ENCODE peak calls at places on chromosomes 13 and 19, in four cellular contexts. B, J, T and O are unnamed samples.

GRCh38 chr19:54369082-54369691 is 4.5 kb upstream of the LAIR1 start:
- DNase-seq in J (no peak), B (no peak), T (no peak), O (no peak)

GRCh38 chr19:11814707-11815050 is 606 bp downstream of the ZNF440 start:
- DNase-seq in B (peak; percentile 14), J (no peak), T (peak; percentile 13), O (no peak)

GRCh38 chr13:94800423-94800822 is 88.1 kb upstream of the SOX21 start:
- DNase-seq in T (no peak), J (no peak), B (no peak), O (no peak)

GRCh38 chr13:100528820-100529219 is 59.8 kb downstream of the GGACT start:
- DNase-seq in T (no peak), B (no peak), J (no peak), O (no peak)

GRCh38 chr19:54995561-54995960 is 29.4 kb downstream of the NLRP2 start:
- DNase-seq in J (no peak), B (no peak), T (no peak), O (no peak)

GRCh38 chr13:114043421-114044053 is 69.7 kb upstream of the C13orf46 start:
- DNase-seq in B (peak; percentile 32), T (peak; percentile 81), J (peak; percentile 45), O (no peak)

GRCh38 chr13:50408068-50408467 is 392.8 kb downstream of the KCNRG start:
- DNase-seq in T (no peak), B (no peak), J (no peak), O (no peak)

GRCh38 chr13:51838235-51838846 is 6.6 kb downstream of the TMEM272 start:
- DNase-seq in B (peak; percentile 54), J (no peak), T (no peak), O (no peak)

GRCh38 chr13:40329682-40330485 is 336.6 kb downstream of the FOXO1 start:
- DNase-seq in J (no peak), T (no peak), B (no peak), O (no peak)

GRCh38 chr13:74129500-74130144 is 4.6 kb downstream of the KLF12 start:
- DNase-seq in J (no peak), B (peak; percentile 85), T (no peak), O (no peak)

GRCh38 chr13:106104281-106104901 is 431.1 kb downstream of the EFNB2 start:
- DNase-seq in J (no peak), T (no peak), B (peak; percentile 97), O (no peak)

GRCh38 chr13:60431108-60431700 is 34.2 kb downstream of the TDRD3 start:
- DNase-seq in J (no peak), B (peak; percentile 58), T (no peak), O (no peak)

GRCh38 chr19:33134571-33135041 is 2.7 kb downstream of the WDR88 start:
- DNase-seq in B (no peak), T (no peak), J (no peak), O (peak; percentile 10)

GRCh38 chr13:76715621-76716020 is 170.6 kb downstream of the KCTD12 start:
- DNase-seq in J (no peak), T (no peak), B (no peak), O (no peak)

GRCh38 chr13:74243637-74244526 is 109.7 kb upstream of the KLF12 start:
- DNase-seq in B (peak; percentile 94), J (no peak), T (no peak), O (no peak)

GRCh38 chr13:113064000-113064533 is 41.5 kb upstream of the F7 start:
- DNase-seq in B (no peak), T (no peak), J (no peak), O (no peak)

GRCh38 chr13:113298001-113298945 is 1.2 kb downstream of the LAMP1 start:
- DNase-seq in T (no peak), J (no peak), B (no peak), O (no peak)

GRCh38 chr19:4687396-4687795 is 17.3 kb upstream of the MYDGF start:
- DNase-seq in J (peak; percentile 53), B (no peak), T (no peak), O (no peak)

GRCh38 chr13:113777311-113778260 is 18.6 kb downstream of the TMEM255B start:
- DNase-seq in T (no peak), B (peak; percentile 24), J (no peak), O (no peak)

GRCh38 chr19:45396389-45397260 is 8.2 kb downstream of the PPP1R13L start:
- DNase-seq in T (no peak), J (no peak), B (no peak), O (no peak)

GRCh38 chr19:3801412-3802096 is 15.4 kb upstream of the MATK start:
- DNase-seq in J (peak; percentile 44), B (no peak), T (peak; percentile 52), O (peak; percentile 36)

GRCh38 chr13:47087841-47088240 is 191.0 kb upstream of the HTR2A start:
- DNase-seq in J (no peak), B (peak; percentile 89), T (no peak), O (no peak)

GRCh38 chr13:78102121-78102677 is 183.6 kb upstream of the EDNRB start:
- DNase-seq in B (peak; percentile 87), T (no peak), J (no peak), O (no peak)

GRCh38 chr13:88908896-88909535 is 1237.8 kb downstream of the SLITRK5 start:
- DNase-seq in B (no peak), T (peak; percentile 24), J (no peak), O (no peak)

GRCh38 chr19:3516675-3517207 is 10.6 kb downstream of the FZR1 start:
- DNase-seq in J (peak; percentile 68), B (peak; percentile 21), T (no peak), O (no peak)

GRCh38 chr13:102195566-102196462 is 206.0 kb downstream of the FGF14 start:
- DNase-seq in T (peak; percentile 70), B (no peak), J (no peak), O (no peak)

GRCh38 chr19:47200530-47200929 is 30.5 kb downstream of the BBC3 start:
- DNase-seq in J (no peak), B (no peak), T (no peak), O (no peak)

GRCh38 chr19:1523412-1524205 is at the start of gene PLK5:
- DNase-seq in J (no peak), B (no peak), T (no peak), O (no peak)

GRCh38 chr19:18425515-18426415 is 6.6 kb downstream of the SSBP4 start:
- DNase-seq in J (no peak), T (peak; percentile 12), B (peak; percentile 44), O (no peak)

GRCh38 chr13:30859326-30859725 is 46.7 kb upstream of the MEDAG start:
- DNase-seq in T (no peak), B (no peak), J (no peak), O (no peak)

GRCh38 chr19:56110515-56111448 is 10.3 kb downstream of the ZNF787 start:
- DNase-seq in T (no peak), J (peak; percentile 73), B (peak; percentile 50), O (no peak)

GRCh38 chr13:67986234-67986633 is 756.1 kb upstream of the PCDH9 start:
- DNase-seq in B (no peak), J (no peak), T (no peak), O (no peak)

GRCh38 chr13:82356667-82357066 is 1525.6 kb downstream of the SLITRK1 start:
- DNase-seq in T (no peak), B (peak; percentile 27), J (no peak), O (no peak)

GRCh38 chr19:2820112-2820702 is 539 bp downstream of the ZNF554 start:
- DNase-seq in T (no peak), J (no peak), B (no peak), O (no peak)

GRCh38 chr19:44757735-44758505 is 9.4 kb downstream of the BCL3 start:
- DNase-seq in J (peak; percentile 61), B (no peak), T (peak; percentile 77), O (no peak)

GRCh38 chr19:17948967-17949930 is 16.4 kb downstream of the CCDC124 start:
- DNase-seq in T (peak; percentile 25), J (no peak), B (no peak), O (no peak)

GRCh38 chr19:45099465-45100201 is 6.7 kb downstream of the PPP1R37 start:
- DNase-seq in J (peak; percentile 63), B (no peak), T (no peak), O (no peak)

GRCh38 chr19:13155472-13156284 is 5.5 kb downstream of the IER2 start:
- DNase-seq in B (peak; percentile 82), J (peak; percentile 86), T (peak; percentile 74), O (peak; percentile 57)

GRCh38 chr13:104592127-104592526 is 1525.9 kb upstream of the SLC10A2 start:
- DNase-seq in T (no peak), B (peak; percentile 83), J (no peak), O (no peak)